ENCODE peak calls at places on chromosome 19, in four cellular contexts. One of them, this sample, is unnamed.

GRCh38 chr19:1177322-1178114 is 3.5 kb upstream of the SBNO2 start:
- DNase-seq in MM.1S: peak; percentile 2
- DNase-seq in GM23248: peak; percentile 98
- DNase-seq in HCT116: peak; percentile 61
- DNase-seq in this sample: peak; percentile 94

GRCh38 chr19:14536926-14537692 is 7.7 kb downstream of the TECR start:
- DNase-seq in MM.1S: no peak
- DNase-seq in GM23248: peak; percentile 50
- DNase-seq in HCT116: peak; percentile 88
- DNase-seq in this sample: peak; percentile 88

GRCh38 chr19:29779921-29780320 is 31.9 kb upstream of the CCNE1 start:
- DNase-seq in MM.1S: no peak
- DNase-seq in GM23248: no peak
- DNase-seq in HCT116: no peak
- DNase-seq in this sample: no peak

GRCh38 chr19:39996811-39997594 is at the start of gene ZNF546:
- DNase-seq in MM.1S: peak; percentile 92
- DNase-seq in GM23248: peak; percentile 95
- DNase-seq in HCT116: peak; percentile 74
- DNase-seq in this sample: peak; percentile 78

GRCh38 chr19:31356587-31357314 is 7.5 kb upstream of the TSHZ3 start:
- DNase-seq in MM.1S: no peak
- DNase-seq in GM23248: no peak
- DNase-seq in HCT116: no peak
- DNase-seq in this sample: no peak

GRCh38 chr19:2315818-2316353 is 7.9 kb upstream of the LINGO3 start:
- DNase-seq in MM.1S: peak; percentile 32
- DNase-seq in GM23248: peak; percentile 72
- DNase-seq in HCT116: no peak
- DNase-seq in this sample: peak; percentile 46

GRCh38 chr19:30371960-30372824 is at the start of gene ZNF536:
- DNase-seq in MM.1S: no peak
- DNase-seq in GM23248: no peak
- DNase-seq in HCT116: no peak
- DNase-seq in this sample: no peak

GRCh38 chr19:39409886-39410619 is 2.4 kb upstream of the PLEKHG2 start:
- DNase-seq in MM.1S: peak; percentile 39
- DNase-seq in GM23248: peak; percentile 81
- DNase-seq in HCT116: peak; percentile 54
- DNase-seq in this sample: no peak

GRCh38 chr19:58067240-58067912 is 8.3 kb downstream of the ZNF135 start:
- DNase-seq in MM.1S: no peak
- DNase-seq in GM23248: peak; percentile 19
- DNase-seq in HCT116: no peak
- DNase-seq in this sample: no peak

GRCh38 chr19:246551-246950 is 44.7 kb downstream of the PLPP2 start:
- DNase-seq in MM.1S: no peak
- DNase-seq in GM23248: no peak
- DNase-seq in HCT116: no peak
- DNase-seq in this sample: no peak

GRCh38 chr19:38735257-38735686 is 9.0 kb downstream of the CAPN12 start:
- DNase-seq in MM.1S: no peak
- DNase-seq in GM23248: no peak
- DNase-seq in HCT116: no peak
- DNase-seq in this sample: peak; percentile 18

GRCh38 chr19:14116918-14117578 is 514 bp downstream of the PRKACA start:
- DNase-seq in MM.1S: no peak
- DNase-seq in GM23248: peak; percentile 30
- DNase-seq in HCT116: no peak
- DNase-seq in this sample: no peak

GRCh38 chr19:12939292-12939606 is 840 bp downstream of the CALR start:
- DNase-seq in MM.1S: peak; percentile 64
- DNase-seq in GM23248: peak; percentile 90
- DNase-seq in HCT116: no peak
- DNase-seq in this sample: peak; percentile 18

GRCh38 chr19:4678881-4679379 is 8.8 kb upstream of the MYDGF start:
- DNase-seq in MM.1S: no peak
- DNase-seq in GM23248: peak; percentile 18
- DNase-seq in HCT116: peak; percentile 51
- DNase-seq in this sample: peak; percentile 31
- TF ChIP-seq EZH2phosphoT487 in MM.1S: no peak
- TF ChIP-seq EZH2phosphoT487 in GM23248: no peak
- TF ChIP-seq EZH2phosphoT487 in HCT116: no peak
- TF ChIP-seq EZH2phosphoT487 in this sample: no peak

GRCh38 chr19:36331353-36332228 is 47.4 kb downstream of the ZFP14 start:
- DNase-seq in MM.1S: peak; percentile 70
- DNase-seq in GM23248: peak; percentile 97
- DNase-seq in HCT116: no peak
- DNase-seq in this sample: peak; percentile 3

DNA sequence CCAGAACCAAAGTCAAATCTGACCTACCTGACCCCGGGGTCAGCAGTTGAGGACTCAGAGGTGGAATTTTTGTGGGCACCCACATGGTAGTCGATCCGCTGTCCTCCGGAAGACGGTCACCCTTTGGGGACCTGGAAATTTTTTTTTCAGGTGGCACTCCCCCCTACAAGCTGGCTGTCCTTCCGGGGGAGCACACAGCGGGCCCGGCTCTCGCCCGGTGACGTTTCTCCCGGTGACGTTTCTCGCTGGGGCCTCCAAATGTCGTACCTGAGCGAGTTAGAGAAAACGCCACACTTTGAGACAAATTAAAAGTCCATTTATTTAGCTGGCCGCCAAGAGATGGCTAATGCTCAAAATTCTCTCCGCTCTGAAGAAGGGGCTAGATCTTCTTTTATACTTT is 48.8 kb downstream of the ZFP14 start:
- DNase-seq in MM.1S: no peak
- DNase-seq in GM23248: no peak
- DNase-seq in HCT116: no peak
- DNase-seq in this sample: no peak
- H3K4me3 ChIP-seq in MM.1S: no peak overlapping the region
- H3K4me3 ChIP-seq in GM23248: peak overlapping the region; percentile 88
- H3K4me3 ChIP-seq in HCT116: no peak overlapping the region
- H3K4me3 ChIP-seq in this sample: no peak overlapping the region

GRCh38 chr19:5804516-5805464 is at the start of gene NRTN:
- DNase-seq in MM.1S: peak; percentile 55
- DNase-seq in GM23248: no peak
- DNase-seq in HCT116: no peak
- DNase-seq in this sample: peak; percentile 57

GRCh38 chr19:5803752-5804515 is 933 bp upstream of the NRTN start:
- DNase-seq in MM.1S: peak; percentile 94
- DNase-seq in GM23248: peak; percentile 89
- DNase-seq in HCT116: peak; percentile 78
- DNase-seq in this sample: peak; percentile 98

GRCh38 chr19:5806905-5807304 is 2.0 kb downstream of the NRTN start:
- DNase-seq in MM.1S: no peak
- DNase-seq in GM23248: no peak
- DNase-seq in HCT116: no peak
- DNase-seq in this sample: no peak

GRCh38 chr19:5806133-5806489 is 1.2 kb downstream of the NRTN start:
- DNase-seq in MM.1S: no peak
- DNase-seq in GM23248: no peak
- DNase-seq in HCT116: no peak
- DNase-seq in this sample: no peak

GRCh38 chr19:5805465-5806132 is 732 bp downstream of the NRTN start:
- DNase-seq in MM.1S: peak; percentile 68
- DNase-seq in GM23248: peak; percentile 71
- DNase-seq in HCT116: no peak
- DNase-seq in this sample: peak; percentile 82
- TF ChIP-seq EZH2phosphoT487 in MM.1S: no peak
- TF ChIP-seq EZH2phosphoT487 in GM23248: peak; percentile 32
- TF ChIP-seq EZH2phosphoT487 in HCT116: no peak
- TF ChIP-seq EZH2phosphoT487 in this sample: no peak

GRCh38 chr19:46426506-46427162 is 2.1 kb downstream of the PNMA8C start:
- DNase-seq in MM.1S: no peak
- DNase-seq in GM23248: peak; percentile 89
- DNase-seq in HCT116: no peak
- DNase-seq in this sample: no peak

GRCh38 chr19:46426035-46426505 is 2.7 kb downstream of the PNMA8C start:
- DNase-seq in MM.1S: no peak
- DNase-seq in GM23248: peak; percentile 51
- DNase-seq in HCT116: no peak
- DNase-seq in this sample: no peak

GRCh38 chr19:46429999-46430398 is 1.3 kb upstream of the PNMA8C start:
- DNase-seq in MM.1S: no peak
- DNase-seq in GM23248: no peak
- DNase-seq in HCT116: no peak
- DNase-seq in this sample: no peak

GRCh38 chr19:46427518-46427917 is 1.2 kb downstream of the PNMA8C start:
- DNase-seq in MM.1S: no peak
- DNase-seq in GM23248: no peak
- DNase-seq in HCT116: no peak
- DNase-seq in this sample: no peak

DNA sequence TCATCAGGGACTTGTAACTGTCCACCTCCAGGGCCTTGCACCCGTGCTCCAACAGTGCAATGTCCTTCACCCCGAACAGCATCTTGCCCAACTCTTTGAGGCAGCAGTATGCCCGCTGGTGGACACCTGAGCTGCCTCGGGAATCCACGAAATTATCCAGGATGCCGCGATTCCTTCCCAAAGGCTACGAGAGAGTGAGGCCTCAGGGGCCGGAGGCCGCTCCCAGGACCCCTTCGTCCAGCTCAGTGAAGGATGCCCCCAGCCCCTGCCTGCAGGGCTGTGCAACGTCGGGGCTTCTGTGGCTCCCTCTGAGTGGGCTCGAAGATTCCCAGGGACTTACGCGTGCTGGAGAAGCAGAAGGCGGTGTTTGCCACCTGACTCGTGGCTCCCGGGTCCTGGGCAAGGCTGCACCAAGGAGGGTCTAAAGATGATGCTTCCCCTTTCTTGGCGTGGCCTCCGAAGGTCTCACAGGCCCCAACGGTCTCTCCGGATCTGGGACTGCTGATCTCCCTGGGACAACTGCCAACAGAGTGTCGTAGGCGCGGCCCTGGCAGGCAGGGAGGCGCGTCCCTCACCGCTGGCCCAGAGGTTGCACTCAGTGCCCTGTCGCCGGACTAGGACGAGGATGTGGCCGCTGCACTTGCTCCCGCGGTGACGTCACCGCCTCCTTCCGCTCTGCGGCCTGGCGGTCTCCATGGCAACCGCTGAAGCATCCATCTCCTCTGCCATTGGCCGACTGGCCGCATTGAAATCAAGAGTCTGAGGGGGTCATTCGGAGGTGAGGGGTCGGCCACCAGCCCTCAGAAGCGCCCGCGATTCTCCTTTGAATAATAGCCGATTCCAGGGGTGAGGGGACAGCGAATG is at the start of gene PNMA8C:
- DNase-seq in MM.1S: no peak
- DNase-seq in GM23248: peak; percentile 78
- DNase-seq in HCT116: no peak
- DNase-seq in this sample: no peak
- H3K4me3 ChIP-seq in MM.1S: no peak within 1 kb of the TSS
- H3K4me3 ChIP-seq in GM23248: peak within 1 kb of the TSS; percentile 40
- H3K4me3 ChIP-seq in HCT116: no peak within 1 kb of the TSS
- H3K4me3 ChIP-seq in this sample: no peak within 1 kb of the TSS

GRCh38 chr19:11450570-11451326 is 15.3 kb downstream of the PRKCSH start:
- DNase-seq in MM.1S: no peak
- DNase-seq in GM23248: no peak
- DNase-seq in HCT116: no peak
- DNase-seq in this sample: no peak
- TF ChIP-seq EZH2phosphoT487 in MM.1S: no peak
- TF ChIP-seq EZH2phosphoT487 in GM23248: no peak
- TF ChIP-seq EZH2phosphoT487 in HCT116: no peak
- TF ChIP-seq EZH2phosphoT487 in this sample: no peak